ENCODE peak calls at places on chromosomes 13 and 19, in six cellular contexts. One of them, this sample, is unnamed.

GRCh38 chr19:56301886-56302620 is 12.6 kb downstream of the ZSCAN5A start:
- DNase-seq in CD8-positive, alpha-beta memory T cell: no peak
- DNase-seq in mesenchymal stem cell: no peak
- DNase-seq in HAP-1: no peak
- DNase-seq in cardiac muscle cell: no peak
- DNase-seq in vagina: no peak
- DNase-seq in this sample: no peak

GRCh38 chr19:33306853-33307792 is 4.8 kb upstream of the CEBPA start:
- DNase-seq in HAP-1: no peak
- DNase-seq in cardiac muscle cell: no peak
- DNase-seq in vagina: no peak
- DNase-seq in CD8-positive, alpha-beta memory T cell: no peak
- DNase-seq in mesenchymal stem cell: no peak
- DNase-seq in this sample: no peak

GRCh38 chr13:26062853-26063444 is 11.1 kb upstream of the SHISA2 start:
- DNase-seq in mesenchymal stem cell: peak
- DNase-seq in HAP-1: peak
- DNase-seq in vagina: no peak
- DNase-seq in cardiac muscle cell: peak
- DNase-seq in CD8-positive, alpha-beta memory T cell: no peak
- DNase-seq in this sample: peak

GRCh38 chr19:33868821-33869412 is 72.2 kb downstream of the KCTD15 start:
- DNase-seq in HAP-1: peak
- DNase-seq in CD8-positive, alpha-beta memory T cell: no peak
- DNase-seq in vagina: no peak
- DNase-seq in cardiac muscle cell: peak
- DNase-seq in mesenchymal stem cell: no peak
- DNase-seq in this sample: no peak

GRCh38 chr13:53507741-53508140 is 479.1 kb downstream of the OLFM4 start:
- DNase-seq in HAP-1: peak
- DNase-seq in vagina: no peak
- DNase-seq in cardiac muscle cell: no peak
- DNase-seq in CD8-positive, alpha-beta memory T cell: no peak
- DNase-seq in mesenchymal stem cell: no peak
- DNase-seq in this sample: no peak

GRCh38 chr19:42018503-42019193 is 24.6 kb upstream of the ATP1A3 start:
- DNase-seq in HAP-1: no peak
- DNase-seq in mesenchymal stem cell: no peak
- DNase-seq in vagina: no peak
- DNase-seq in cardiac muscle cell: no peak
- DNase-seq in CD8-positive, alpha-beta memory T cell: no peak
- DNase-seq in this sample: no peak

GRCh38 chr13:91540157-91540736 is 141.8 kb downstream of the GPC5 start:
- DNase-seq in vagina: no peak
- DNase-seq in mesenchymal stem cell: peak
- DNase-seq in HAP-1: no peak
- DNase-seq in cardiac muscle cell: peak
- DNase-seq in CD8-positive, alpha-beta memory T cell: no peak
- DNase-seq in this sample: no peak

GRCh38 chr19:39167461-39168257 is 29.1 kb upstream of the NCCRP1 start:
- DNase-seq in CD8-positive, alpha-beta memory T cell: no peak
- DNase-seq in cardiac muscle cell: no peak
- DNase-seq in mesenchymal stem cell: no peak
- DNase-seq in vagina: no peak
- DNase-seq in HAP-1: no peak
- DNase-seq in this sample: no peak

GRCh38 chr13:20714563-20715339 is 11.3 kb downstream of the IL17D start:
- DNase-seq in CD8-positive, alpha-beta memory T cell: no peak
- DNase-seq in vagina: no peak
- DNase-seq in HAP-1: no peak
- DNase-seq in mesenchymal stem cell: no peak
- DNase-seq in cardiac muscle cell: no peak
- DNase-seq in this sample: no peak
- H3K4me3 ChIP-seq in CD8-positive, alpha-beta memory T cell: no peak
- H3K4me3 ChIP-seq in vagina: peak
- H3K4me3 ChIP-seq in HAP-1: no peak
- H3K4me3 ChIP-seq in mesenchymal stem cell: no peak
- H3K4me3 ChIP-seq in cardiac muscle cell: no peak
- H3K4me3 ChIP-seq in this sample: no peak

GRCh38 chr13:109162248-109163051 is 533.0 kb downstream of the MYO16 start:
- DNase-seq in cardiac muscle cell: no peak
- DNase-seq in CD8-positive, alpha-beta memory T cell: no peak
- DNase-seq in vagina: no peak
- DNase-seq in mesenchymal stem cell: no peak
- DNase-seq in HAP-1: no peak
- DNase-seq in this sample: no peak
- H3K4me3 ChIP-seq in cardiac muscle cell: no peak
- H3K4me3 ChIP-seq in CD8-positive, alpha-beta memory T cell: no peak
- H3K4me3 ChIP-seq in vagina: no peak
- H3K4me3 ChIP-seq in mesenchymal stem cell: no peak
- H3K4me3 ChIP-seq in HAP-1: no peak
- H3K4me3 ChIP-seq in this sample: no peak

GRCh38 chr13:28425796-28426195 is 69.1 kb downstream of the FLT1 start:
- DNase-seq in CD8-positive, alpha-beta memory T cell: no peak
- DNase-seq in cardiac muscle cell: no peak
- DNase-seq in HAP-1: no peak
- DNase-seq in vagina: no peak
- DNase-seq in mesenchymal stem cell: peak
- DNase-seq in this sample: no peak

GRCh38 chr13:28434934-28435333 is 60.0 kb downstream of the FLT1 start:
- DNase-seq in CD8-positive, alpha-beta memory T cell: no peak
- DNase-seq in HAP-1: no peak
- DNase-seq in mesenchymal stem cell: peak
- DNase-seq in cardiac muscle cell: no peak
- DNase-seq in vagina: no peak
- DNase-seq in this sample: no peak

GRCh38 chr13:28429096-28429495 is 65.8 kb downstream of the FLT1 start:
- DNase-seq in mesenchymal stem cell: no peak
- DNase-seq in vagina: no peak
- DNase-seq in CD8-positive, alpha-beta memory T cell: no peak
- DNase-seq in cardiac muscle cell: no peak
- DNase-seq in HAP-1: no peak
- DNase-seq in this sample: no peak

GRCh38 chr13:28429685-28430290 is 65.1 kb downstream of the FLT1 start:
- DNase-seq in HAP-1: no peak
- DNase-seq in vagina: no peak
- DNase-seq in mesenchymal stem cell: peak
- DNase-seq in cardiac muscle cell: no peak
- DNase-seq in CD8-positive, alpha-beta memory T cell: no peak
- DNase-seq in this sample: no peak
- H3K4me3 ChIP-seq in HAP-1: no peak
- H3K4me3 ChIP-seq in vagina: no peak
- H3K4me3 ChIP-seq in mesenchymal stem cell: no peak
- H3K4me3 ChIP-seq in cardiac muscle cell: no peak
- H3K4me3 ChIP-seq in CD8-positive, alpha-beta memory T cell: no peak
- H3K4me3 ChIP-seq in this sample: no peak

GRCh38 chr13:67147257-67148218 is 82.6 kb downstream of the PCDH9 start:
- DNase-seq in mesenchymal stem cell: peak
- DNase-seq in vagina: no peak
- DNase-seq in CD8-positive, alpha-beta memory T cell: no peak
- DNase-seq in cardiac muscle cell: peak
- DNase-seq in HAP-1: peak
- DNase-seq in this sample: no peak
- H3K4me3 ChIP-seq in mesenchymal stem cell: no peak
- H3K4me3 ChIP-seq in vagina: no peak
- H3K4me3 ChIP-seq in CD8-positive, alpha-beta memory T cell: no peak
- H3K4me3 ChIP-seq in cardiac muscle cell: no peak
- H3K4me3 ChIP-seq in HAP-1: no peak
- H3K4me3 ChIP-seq in this sample: no peak

GRCh38 chr19:6490134-6490533 is 8.5 kb upstream of the DENND1C start:
- DNase-seq in HAP-1: no peak
- DNase-seq in CD8-positive, alpha-beta memory T cell: no peak
- DNase-seq in cardiac muscle cell: no peak
- DNase-seq in mesenchymal stem cell: no peak
- DNase-seq in vagina: no peak
- DNase-seq in this sample: no peak
- H3K4me3 ChIP-seq in HAP-1: no peak
- H3K4me3 ChIP-seq in CD8-positive, alpha-beta memory T cell: peak
- H3K4me3 ChIP-seq in cardiac muscle cell: no peak
- H3K4me3 ChIP-seq in mesenchymal stem cell: no peak
- H3K4me3 ChIP-seq in vagina: no peak
- H3K4me3 ChIP-seq in this sample: no peak

GRCh38 chr13:20191902-20192469 is 752 bp downstream of the GJB2 start:
- DNase-seq in cardiac muscle cell: no peak
- DNase-seq in HAP-1: peak
- DNase-seq in mesenchymal stem cell: peak
- DNase-seq in vagina: no peak
- DNase-seq in CD8-positive, alpha-beta memory T cell: no peak
- DNase-seq in this sample: no peak

GRCh38 chr13:20191311-20191901 is 1.3 kb downstream of the GJB2 start:
- DNase-seq in vagina: no peak
- DNase-seq in CD8-positive, alpha-beta memory T cell: no peak
- DNase-seq in mesenchymal stem cell: no peak
- DNase-seq in HAP-1: no peak
- DNase-seq in cardiac muscle cell: no peak
- DNase-seq in this sample: no peak

GRCh38 chr13:20192470-20193141 is at the start of gene GJB2:
- DNase-seq in vagina: no peak
- DNase-seq in mesenchymal stem cell: no peak
- DNase-seq in HAP-1: peak
- DNase-seq in cardiac muscle cell: peak
- DNase-seq in CD8-positive, alpha-beta memory T cell: no peak
- DNase-seq in this sample: no peak

GRCh38 chr13:20193924-20194631 is 1.3 kb upstream of the GJB2 start:
- DNase-seq in cardiac muscle cell: no peak
- DNase-seq in mesenchymal stem cell: no peak
- DNase-seq in CD8-positive, alpha-beta memory T cell: no peak
- DNase-seq in HAP-1: no peak
- DNase-seq in vagina: no peak
- DNase-seq in this sample: no peak

DNA sequence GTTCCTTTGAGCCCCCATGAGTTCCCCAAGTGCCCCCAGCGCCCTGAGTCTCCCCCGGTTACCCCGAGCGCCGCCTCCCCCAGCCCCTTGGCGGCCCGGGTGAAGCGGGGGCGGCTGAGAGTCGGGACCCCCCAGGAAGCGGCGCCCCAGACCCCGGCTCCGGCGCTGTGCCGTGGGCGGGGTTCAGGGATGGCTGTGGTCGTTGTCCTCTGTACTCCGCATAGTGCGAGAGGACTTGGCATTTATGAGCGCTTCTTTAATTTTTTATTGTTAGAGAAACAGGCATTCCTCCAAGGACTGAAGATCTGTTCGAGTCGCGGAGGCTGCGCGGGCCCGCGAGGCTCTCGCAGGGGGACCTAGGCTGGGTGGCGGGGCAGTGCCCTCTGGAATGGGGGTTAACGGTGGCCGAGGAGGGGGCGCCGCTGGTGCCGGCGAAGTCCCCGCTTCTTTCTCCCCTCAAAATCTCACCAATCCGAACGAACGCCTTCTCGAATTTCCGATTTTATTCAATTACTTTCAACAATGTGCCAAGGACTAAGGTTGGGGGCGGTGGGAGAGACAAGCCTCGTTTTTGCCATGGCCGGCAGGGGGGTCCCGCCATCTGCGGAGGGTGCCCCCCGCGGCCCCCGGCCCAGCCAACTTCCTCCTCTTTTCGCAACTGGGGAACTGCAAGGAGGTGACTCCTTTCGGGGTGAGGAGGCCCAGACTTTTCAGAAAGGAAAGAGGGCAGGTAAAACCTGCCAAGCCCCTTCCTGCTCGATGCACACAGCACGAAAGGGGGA is 595 bp upstream of the GJB2 start:
- DNase-seq in vagina: no peak
- DNase-seq in mesenchymal stem cell: no peak
- DNase-seq in HAP-1: peak
- DNase-seq in cardiac muscle cell: no peak
- DNase-seq in CD8-positive, alpha-beta memory T cell: no peak
- DNase-seq in this sample: no peak
- H3K4me3 ChIP-seq in vagina: peak
- H3K4me3 ChIP-seq in mesenchymal stem cell: peak
- H3K4me3 ChIP-seq in HAP-1: peak
- H3K4me3 ChIP-seq in cardiac muscle cell: peak
- H3K4me3 ChIP-seq in CD8-positive, alpha-beta memory T cell: peak
- H3K4me3 ChIP-seq in this sample: peak

GRCh38 chr13:112172641-112173171 is 105.8 kb downstream of the SOX1 start:
- DNase-seq in cardiac muscle cell: no peak
- DNase-seq in mesenchymal stem cell: no peak
- DNase-seq in CD8-positive, alpha-beta memory T cell: no peak
- DNase-seq in HAP-1: no peak
- DNase-seq in vagina: no peak
- DNase-seq in this sample: no peak
- H3K4me3 ChIP-seq in cardiac muscle cell: no peak
- H3K4me3 ChIP-seq in mesenchymal stem cell: no peak
- H3K4me3 ChIP-seq in CD8-positive, alpha-beta memory T cell: no peak
- H3K4me3 ChIP-seq in HAP-1: no peak
- H3K4me3 ChIP-seq in vagina: no peak
- H3K4me3 ChIP-seq in this sample: no peak